ENCODE peak calls at places on chromosomes 13 and 19, in four cellular contexts. One of them, this sample, is unnamed.

GRCh38 chr19:17091758-17092333 is 16.3 kb downstream of the MYO9B start:
- DNase-seq in activated T-helper 1 cell treated with anti-CD3 and anti-CD28 coated beads, Interleukin-12 subunit alpha, Interleukin-12 subunit beta, Interleukin-2, Interleukin-4 antibody, amounts not matched to agents 30 ng/mL and 10 ng/mL and 1 ng/mL, durations not matched to agents 14 hours and 24 hours and 36 hours: no peak
- DNase-seq in dorsolateral prefrontal cortex: no peak
- DNase-seq in stimulated activated CD4-positive, alpha-beta T cell treated with anti-CD3 and anti-CD28 coated beads, Interleukin-12 subunit alpha, Interleukin-12 subunit beta, amount 100 ng/mL, for 24 hours: no peak
- DNase-seq in this sample: no peak

GRCh38 chr13:43193789-43194188 is 170.4 kb downstream of the DNAJC15 start:
- DNase-seq in activated T-helper 1 cell treated with anti-CD3 and anti-CD28 coated beads, Interleukin-12 subunit alpha, Interleukin-12 subunit beta, Interleukin-2, Interleukin-4 antibody, amounts not matched to agents 30 ng/mL and 10 ng/mL and 1 ng/mL, durations not matched to agents 14 hours and 24 hours and 36 hours: no peak
- DNase-seq in dorsolateral prefrontal cortex: no peak
- DNase-seq in stimulated activated CD4-positive, alpha-beta T cell treated with anti-CD3 and anti-CD28 coated beads, Interleukin-12 subunit alpha, Interleukin-12 subunit beta, amount 100 ng/mL, for 24 hours: no peak
- DNase-seq in this sample: no peak

GRCh38 chr13:74203576-74203975 is 69.4 kb upstream of the KLF12 start:
- DNase-seq in activated T-helper 1 cell treated with anti-CD3 and anti-CD28 coated beads, Interleukin-12 subunit alpha, Interleukin-12 subunit beta, Interleukin-2, Interleukin-4 antibody, amounts not matched to agents 30 ng/mL and 10 ng/mL and 1 ng/mL, durations not matched to agents 14 hours and 24 hours and 36 hours: no peak
- DNase-seq in dorsolateral prefrontal cortex: no peak
- DNase-seq in stimulated activated CD4-positive, alpha-beta T cell treated with anti-CD3 and anti-CD28 coated beads, Interleukin-12 subunit alpha, Interleukin-12 subunit beta, amount 100 ng/mL, for 24 hours: no peak
- DNase-seq in this sample: no peak

GRCh38 chr19:48708471-48708870 is 11.1 kb downstream of the MAMSTR start:
- DNase-seq in activated T-helper 1 cell treated with anti-CD3 and anti-CD28 coated beads, Interleukin-12 subunit alpha, Interleukin-12 subunit beta, Interleukin-2, Interleukin-4 antibody, amounts not matched to agents 30 ng/mL and 10 ng/mL and 1 ng/mL, durations not matched to agents 14 hours and 24 hours and 36 hours: no peak
- DNase-seq in dorsolateral prefrontal cortex: no peak
- DNase-seq in stimulated activated CD4-positive, alpha-beta T cell treated with anti-CD3 and anti-CD28 coated beads, Interleukin-12 subunit alpha, Interleukin-12 subunit beta, amount 100 ng/mL, for 24 hours: no peak
- DNase-seq in this sample: no peak

GRCh38 chr19:54937926-54938325 is 9.4 kb downstream of the NLRP7 start:
- DNase-seq in activated T-helper 1 cell treated with anti-CD3 and anti-CD28 coated beads, Interleukin-12 subunit alpha, Interleukin-12 subunit beta, Interleukin-2, Interleukin-4 antibody, amounts not matched to agents 30 ng/mL and 10 ng/mL and 1 ng/mL, durations not matched to agents 14 hours and 24 hours and 36 hours: peak
- DNase-seq in dorsolateral prefrontal cortex: no peak
- DNase-seq in stimulated activated CD4-positive, alpha-beta T cell treated with anti-CD3 and anti-CD28 coated beads, Interleukin-12 subunit alpha, Interleukin-12 subunit beta, amount 100 ng/mL, for 24 hours: no peak
- DNase-seq in this sample: no peak

GRCh38 chr13:31322025-31322424 is 122.2 kb downstream of the B3GLCT start:
- DNase-seq in activated T-helper 1 cell treated with anti-CD3 and anti-CD28 coated beads, Interleukin-12 subunit alpha, Interleukin-12 subunit beta, Interleukin-2, Interleukin-4 antibody, amounts not matched to agents 30 ng/mL and 10 ng/mL and 1 ng/mL, durations not matched to agents 14 hours and 24 hours and 36 hours: no peak
- DNase-seq in dorsolateral prefrontal cortex: no peak
- DNase-seq in stimulated activated CD4-positive, alpha-beta T cell treated with anti-CD3 and anti-CD28 coated beads, Interleukin-12 subunit alpha, Interleukin-12 subunit beta, amount 100 ng/mL, for 24 hours: no peak
- DNase-seq in this sample: no peak

GRCh38 chr19:44839272-44839671 is 6.8 kb upstream of the NECTIN2 start:
- DNase-seq in activated T-helper 1 cell treated with anti-CD3 and anti-CD28 coated beads, Interleukin-12 subunit alpha, Interleukin-12 subunit beta, Interleukin-2, Interleukin-4 antibody, amounts not matched to agents 30 ng/mL and 10 ng/mL and 1 ng/mL, durations not matched to agents 14 hours and 24 hours and 36 hours: no peak
- DNase-seq in dorsolateral prefrontal cortex: no peak
- DNase-seq in stimulated activated CD4-positive, alpha-beta T cell treated with anti-CD3 and anti-CD28 coated beads, Interleukin-12 subunit alpha, Interleukin-12 subunit beta, amount 100 ng/mL, for 24 hours: no peak
- DNase-seq in this sample: no peak

GRCh38 chr19:38649305-38650179 is 2.1 kb downstream of the ACTN4 start:
- DNase-seq in activated T-helper 1 cell treated with anti-CD3 and anti-CD28 coated beads, Interleukin-12 subunit alpha, Interleukin-12 subunit beta, Interleukin-2, Interleukin-4 antibody, amounts not matched to agents 30 ng/mL and 10 ng/mL and 1 ng/mL, durations not matched to agents 14 hours and 24 hours and 36 hours: no peak
- DNase-seq in dorsolateral prefrontal cortex: no peak
- DNase-seq in stimulated activated CD4-positive, alpha-beta T cell treated with anti-CD3 and anti-CD28 coated beads, Interleukin-12 subunit alpha, Interleukin-12 subunit beta, amount 100 ng/mL, for 24 hours: no peak
- DNase-seq in this sample: no peak

GRCh38 chr19:5339950-5340636 is 519 bp downstream of the PTPRS start:
- DNase-seq in activated T-helper 1 cell treated with anti-CD3 and anti-CD28 coated beads, Interleukin-12 subunit alpha, Interleukin-12 subunit beta, Interleukin-2, Interleukin-4 antibody, amounts not matched to agents 30 ng/mL and 10 ng/mL and 1 ng/mL, durations not matched to agents 14 hours and 24 hours and 36 hours: no peak
- DNase-seq in dorsolateral prefrontal cortex: no peak
- DNase-seq in stimulated activated CD4-positive, alpha-beta T cell treated with anti-CD3 and anti-CD28 coated beads, Interleukin-12 subunit alpha, Interleukin-12 subunit beta, amount 100 ng/mL, for 24 hours: no peak
- DNase-seq in this sample: no peak

GRCh38 chr19:2255982-2256685 is at the start of gene JSRP1:
- DNase-seq in activated T-helper 1 cell treated with anti-CD3 and anti-CD28 coated beads, Interleukin-12 subunit alpha, Interleukin-12 subunit beta, Interleukin-2, Interleukin-4 antibody, amounts not matched to agents 30 ng/mL and 10 ng/mL and 1 ng/mL, durations not matched to agents 14 hours and 24 hours and 36 hours: no peak
- DNase-seq in dorsolateral prefrontal cortex: no peak
- DNase-seq in stimulated activated CD4-positive, alpha-beta T cell treated with anti-CD3 and anti-CD28 coated beads, Interleukin-12 subunit alpha, Interleukin-12 subunit beta, amount 100 ng/mL, for 24 hours: no peak
- DNase-seq in this sample: no peak

GRCh38 chr13:77429320-77430142 is 102.6 kb upstream of the MYCBP2 start:
- DNase-seq in activated T-helper 1 cell treated with anti-CD3 and anti-CD28 coated beads, Interleukin-12 subunit alpha, Interleukin-12 subunit beta, Interleukin-2, Interleukin-4 antibody, amounts not matched to agents 30 ng/mL and 10 ng/mL and 1 ng/mL, durations not matched to agents 14 hours and 24 hours and 36 hours: no peak
- DNase-seq in dorsolateral prefrontal cortex: no peak
- DNase-seq in stimulated activated CD4-positive, alpha-beta T cell treated with anti-CD3 and anti-CD28 coated beads, Interleukin-12 subunit alpha, Interleukin-12 subunit beta, amount 100 ng/mL, for 24 hours: no peak
- DNase-seq in this sample: no peak

GRCh38 chr19:1947651-1948209 is 6.8 kb downstream of the CSNK1G2 start:
- DNase-seq in activated T-helper 1 cell treated with anti-CD3 and anti-CD28 coated beads, Interleukin-12 subunit alpha, Interleukin-12 subunit beta, Interleukin-2, Interleukin-4 antibody, amounts not matched to agents 30 ng/mL and 10 ng/mL and 1 ng/mL, durations not matched to agents 14 hours and 24 hours and 36 hours: no peak
- DNase-seq in dorsolateral prefrontal cortex: no peak
- DNase-seq in stimulated activated CD4-positive, alpha-beta T cell treated with anti-CD3 and anti-CD28 coated beads, Interleukin-12 subunit alpha, Interleukin-12 subunit beta, amount 100 ng/mL, for 24 hours: no peak
- DNase-seq in this sample: no peak

GRCh38 chr19:7867092-7867844 is 6.9 kb downstream of the PRR36 start:
- DNase-seq in activated T-helper 1 cell treated with anti-CD3 and anti-CD28 coated beads, Interleukin-12 subunit alpha, Interleukin-12 subunit beta, Interleukin-2, Interleukin-4 antibody, amounts not matched to agents 30 ng/mL and 10 ng/mL and 1 ng/mL, durations not matched to agents 14 hours and 24 hours and 36 hours: no peak
- DNase-seq in dorsolateral prefrontal cortex: no peak
- DNase-seq in stimulated activated CD4-positive, alpha-beta T cell treated with anti-CD3 and anti-CD28 coated beads, Interleukin-12 subunit alpha, Interleukin-12 subunit beta, amount 100 ng/mL, for 24 hours: no peak
- DNase-seq in this sample: no peak

GRCh38 chr13:109707044-109707794 is 79.2 kb downstream of the IRS2 start:
- DNase-seq in activated T-helper 1 cell treated with anti-CD3 and anti-CD28 coated beads, Interleukin-12 subunit alpha, Interleukin-12 subunit beta, Interleukin-2, Interleukin-4 antibody, amounts not matched to agents 30 ng/mL and 10 ng/mL and 1 ng/mL, durations not matched to agents 14 hours and 24 hours and 36 hours: no peak
- DNase-seq in dorsolateral prefrontal cortex: no peak
- DNase-seq in stimulated activated CD4-positive, alpha-beta T cell treated with anti-CD3 and anti-CD28 coated beads, Interleukin-12 subunit alpha, Interleukin-12 subunit beta, amount 100 ng/mL, for 24 hours: no peak
- DNase-seq in this sample: no peak

GRCh38 chr13:25037057-25037813 is 58.7 kb upstream of the PABPC3 start:
- DNase-seq in activated T-helper 1 cell treated with anti-CD3 and anti-CD28 coated beads, Interleukin-12 subunit alpha, Interleukin-12 subunit beta, Interleukin-2, Interleukin-4 antibody, amounts not matched to agents 30 ng/mL and 10 ng/mL and 1 ng/mL, durations not matched to agents 14 hours and 24 hours and 36 hours: peak
- DNase-seq in dorsolateral prefrontal cortex: peak
- DNase-seq in stimulated activated CD4-positive, alpha-beta T cell treated with anti-CD3 and anti-CD28 coated beads, Interleukin-12 subunit alpha, Interleukin-12 subunit beta, amount 100 ng/mL, for 24 hours: peak
- DNase-seq in this sample: no peak

GRCh38 chr13:87907202-87907601 is 236.0 kb downstream of the SLITRK5 start:
- DNase-seq in activated T-helper 1 cell treated with anti-CD3 and anti-CD28 coated beads, Interleukin-12 subunit alpha, Interleukin-12 subunit beta, Interleukin-2, Interleukin-4 antibody, amounts not matched to agents 30 ng/mL and 10 ng/mL and 1 ng/mL, durations not matched to agents 14 hours and 24 hours and 36 hours: no peak
- DNase-seq in dorsolateral prefrontal cortex: no peak
- DNase-seq in stimulated activated CD4-positive, alpha-beta T cell treated with anti-CD3 and anti-CD28 coated beads, Interleukin-12 subunit alpha, Interleukin-12 subunit beta, amount 100 ng/mL, for 24 hours: no peak
- DNase-seq in this sample: no peak

GRCh38 chr13:19864339-19865309 is 1.2 kb upstream of the ZMYM5 start:
- DNase-seq in activated T-helper 1 cell treated with anti-CD3 and anti-CD28 coated beads, Interleukin-12 subunit alpha, Interleukin-12 subunit beta, Interleukin-2, Interleukin-4 antibody, amounts not matched to agents 30 ng/mL and 10 ng/mL and 1 ng/mL, durations not matched to agents 14 hours and 24 hours and 36 hours: peak
- DNase-seq in dorsolateral prefrontal cortex: peak
- DNase-seq in stimulated activated CD4-positive, alpha-beta T cell treated with anti-CD3 and anti-CD28 coated beads, Interleukin-12 subunit alpha, Interleukin-12 subunit beta, amount 100 ng/mL, for 24 hours: peak
- DNase-seq in this sample: peak

GRCh38 chr13:79810671-79811070 is 329.7 kb downstream of the NDFIP2 start:
- DNase-seq in activated T-helper 1 cell treated with anti-CD3 and anti-CD28 coated beads, Interleukin-12 subunit alpha, Interleukin-12 subunit beta, Interleukin-2, Interleukin-4 antibody, amounts not matched to agents 30 ng/mL and 10 ng/mL and 1 ng/mL, durations not matched to agents 14 hours and 24 hours and 36 hours: no peak
- DNase-seq in dorsolateral prefrontal cortex: no peak
- DNase-seq in stimulated activated CD4-positive, alpha-beta T cell treated with anti-CD3 and anti-CD28 coated beads, Interleukin-12 subunit alpha, Interleukin-12 subunit beta, amount 100 ng/mL, for 24 hours: no peak
- DNase-seq in this sample: no peak

GRCh38 chr19:48780684-48781391 is 25.5 kb downstream of the FGF21 start:
- DNase-seq in activated T-helper 1 cell treated with anti-CD3 and anti-CD28 coated beads, Interleukin-12 subunit alpha, Interleukin-12 subunit beta, Interleukin-2, Interleukin-4 antibody, amounts not matched to agents 30 ng/mL and 10 ng/mL and 1 ng/mL, durations not matched to agents 14 hours and 24 hours and 36 hours: no peak
- DNase-seq in dorsolateral prefrontal cortex: no peak
- DNase-seq in stimulated activated CD4-positive, alpha-beta T cell treated with anti-CD3 and anti-CD28 coated beads, Interleukin-12 subunit alpha, Interleukin-12 subunit beta, amount 100 ng/mL, for 24 hours: no peak
- DNase-seq in this sample: no peak

GRCh38 chr19:53927745-53928144 is 18.7 kb downstream of the CACNG7 start:
- DNase-seq in activated T-helper 1 cell treated with anti-CD3 and anti-CD28 coated beads, Interleukin-12 subunit alpha, Interleukin-12 subunit beta, Interleukin-2, Interleukin-4 antibody, amounts not matched to agents 30 ng/mL and 10 ng/mL and 1 ng/mL, durations not matched to agents 14 hours and 24 hours and 36 hours: peak
- DNase-seq in dorsolateral prefrontal cortex: no peak
- DNase-seq in stimulated activated CD4-positive, alpha-beta T cell treated with anti-CD3 and anti-CD28 coated beads, Interleukin-12 subunit alpha, Interleukin-12 subunit beta, amount 100 ng/mL, for 24 hours: no peak
- DNase-seq in this sample: no peak

GRCh38 chr19:15199652-15200574 is 882 bp downstream of the NOTCH3 start:
- DNase-seq in activated T-helper 1 cell treated with anti-CD3 and anti-CD28 coated beads, Interleukin-12 subunit alpha, Interleukin-12 subunit beta, Interleukin-2, Interleukin-4 antibody, amounts not matched to agents 30 ng/mL and 10 ng/mL and 1 ng/mL, durations not matched to agents 14 hours and 24 hours and 36 hours: no peak
- DNase-seq in dorsolateral prefrontal cortex: no peak
- DNase-seq in stimulated activated CD4-positive, alpha-beta T cell treated with anti-CD3 and anti-CD28 coated beads, Interleukin-12 subunit alpha, Interleukin-12 subunit beta, amount 100 ng/mL, for 24 hours: no peak
- DNase-seq in this sample: no peak

GRCh38 chr13:106619688-106620555 is 52.0 kb upstream of the ARGLU1 start:
- DNase-seq in activated T-helper 1 cell treated with anti-CD3 and anti-CD28 coated beads, Interleukin-12 subunit alpha, Interleukin-12 subunit beta, Interleukin-2, Interleukin-4 antibody, amounts not matched to agents 30 ng/mL and 10 ng/mL and 1 ng/mL, durations not matched to agents 14 hours and 24 hours and 36 hours: no peak
- DNase-seq in dorsolateral prefrontal cortex: peak
- DNase-seq in stimulated activated CD4-positive, alpha-beta T cell treated with anti-CD3 and anti-CD28 coated beads, Interleukin-12 subunit alpha, Interleukin-12 subunit beta, amount 100 ng/mL, for 24 hours: no peak
- DNase-seq in this sample: no peak

GRCh38 chr19:10855879-10856522 is 7.8 kb downstream of the C19orf38 start:
- DNase-seq in activated T-helper 1 cell treated with anti-CD3 and anti-CD28 coated beads, Interleukin-12 subunit alpha, Interleukin-12 subunit beta, Interleukin-2, Interleukin-4 antibody, amounts not matched to agents 30 ng/mL and 10 ng/mL and 1 ng/mL, durations not matched to agents 14 hours and 24 hours and 36 hours: no peak
- DNase-seq in dorsolateral prefrontal cortex: no peak
- DNase-seq in stimulated activated CD4-positive, alpha-beta T cell treated with anti-CD3 and anti-CD28 coated beads, Interleukin-12 subunit alpha, Interleukin-12 subunit beta, amount 100 ng/mL, for 24 hours: no peak
- DNase-seq in this sample: no peak

GRCh38 chr13:75153834-75154233 is 328.1 kb downstream of the TBC1D4 start:
- DNase-seq in activated T-helper 1 cell treated with anti-CD3 and anti-CD28 coated beads, Interleukin-12 subunit alpha, Interleukin-12 subunit beta, Interleukin-2, Interleukin-4 antibody, amounts not matched to agents 30 ng/mL and 10 ng/mL and 1 ng/mL, durations not matched to agents 14 hours and 24 hours and 36 hours: no peak
- DNase-seq in dorsolateral prefrontal cortex: no peak
- DNase-seq in stimulated activated CD4-positive, alpha-beta T cell treated with anti-CD3 and anti-CD28 coated beads, Interleukin-12 subunit alpha, Interleukin-12 subunit beta, amount 100 ng/mL, for 24 hours: no peak
- DNase-seq in this sample: no peak

GRCh38 chr19:15379996-15380647 is 535 bp upstream of the AKAP8 start:
- DNase-seq in activated T-helper 1 cell treated with anti-CD3 and anti-CD28 coated beads, Interleukin-12 subunit alpha, Interleukin-12 subunit beta, Interleukin-2, Interleukin-4 antibody, amounts not matched to agents 30 ng/mL and 10 ng/mL and 1 ng/mL, durations not matched to agents 14 hours and 24 hours and 36 hours: no peak
- DNase-seq in dorsolateral prefrontal cortex: no peak
- DNase-seq in stimulated activated CD4-positive, alpha-beta T cell treated with anti-CD3 and anti-CD28 coated beads, Interleukin-12 subunit alpha, Interleukin-12 subunit beta, amount 100 ng/mL, for 24 hours: no peak
- DNase-seq in this sample: no peak

GRCh38 chr19:38841180-38841766 is 8.5 kb downstream of the HNRNPL start:
- DNase-seq in activated T-helper 1 cell treated with anti-CD3 and anti-CD28 coated beads, Interleukin-12 subunit alpha, Interleukin-12 subunit beta, Interleukin-2, Interleukin-4 antibody, amounts not matched to agents 30 ng/mL and 10 ng/mL and 1 ng/mL, durations not matched to agents 14 hours and 24 hours and 36 hours: no peak
- DNase-seq in dorsolateral prefrontal cortex: no peak
- DNase-seq in stimulated activated CD4-positive, alpha-beta T cell treated with anti-CD3 and anti-CD28 coated beads, Interleukin-12 subunit alpha, Interleukin-12 subunit beta, amount 100 ng/mL, for 24 hours: no peak
- DNase-seq in this sample: no peak

GRCh38 chr19:5035105-5035761 is 66.3 kb downstream of the KDM4B start:
- DNase-seq in activated T-helper 1 cell treated with anti-CD3 and anti-CD28 coated beads, Interleukin-12 subunit alpha, Interleukin-12 subunit beta, Interleukin-2, Interleukin-4 antibody, amounts not matched to agents 30 ng/mL and 10 ng/mL and 1 ng/mL, durations not matched to agents 14 hours and 24 hours and 36 hours: no peak
- DNase-seq in dorsolateral prefrontal cortex: peak
- DNase-seq in stimulated activated CD4-positive, alpha-beta T cell treated with anti-CD3 and anti-CD28 coated beads, Interleukin-12 subunit alpha, Interleukin-12 subunit beta, amount 100 ng/mL, for 24 hours: no peak
- DNase-seq in this sample: no peak

GRCh38 chr13:91618315-91618714 is 219.9 kb downstream of the GPC5 start:
- DNase-seq in activated T-helper 1 cell treated with anti-CD3 and anti-CD28 coated beads, Interleukin-12 subunit alpha, Interleukin-12 subunit beta, Interleukin-2, Interleukin-4 antibody, amounts not matched to agents 30 ng/mL and 10 ng/mL and 1 ng/mL, durations not matched to agents 14 hours and 24 hours and 36 hours: no peak
- DNase-seq in dorsolateral prefrontal cortex: no peak
- DNase-seq in stimulated activated CD4-positive, alpha-beta T cell treated with anti-CD3 and anti-CD28 coated beads, Interleukin-12 subunit alpha, Interleukin-12 subunit beta, amount 100 ng/mL, for 24 hours: no peak
- DNase-seq in this sample: no peak

GRCh38 chr19:15995536-15995935 is 46.7 kb downstream of the OR10H4 start:
- DNase-seq in activated T-helper 1 cell treated with anti-CD3 and anti-CD28 coated beads, Interleukin-12 subunit alpha, Interleukin-12 subunit beta, Interleukin-2, Interleukin-4 antibody, amounts not matched to agents 30 ng/mL and 10 ng/mL and 1 ng/mL, durations not matched to agents 14 hours and 24 hours and 36 hours: no peak
- DNase-seq in dorsolateral prefrontal cortex: no peak
- DNase-seq in stimulated activated CD4-positive, alpha-beta T cell treated with anti-CD3 and anti-CD28 coated beads, Interleukin-12 subunit alpha, Interleukin-12 subunit beta, amount 100 ng/mL, for 24 hours: no peak
- DNase-seq in this sample: no peak

GRCh38 chr19:29815231-29815630 is 3.4 kb downstream of the CCNE1 start:
- DNase-seq in activated T-helper 1 cell treated with anti-CD3 and anti-CD28 coated beads, Interleukin-12 subunit alpha, Interleukin-12 subunit beta, Interleukin-2, Interleukin-4 antibody, amounts not matched to agents 30 ng/mL and 10 ng/mL and 1 ng/mL, durations not matched to agents 14 hours and 24 hours and 36 hours: no peak
- DNase-seq in dorsolateral prefrontal cortex: no peak
- DNase-seq in stimulated activated CD4-positive, alpha-beta T cell treated with anti-CD3 and anti-CD28 coated beads, Interleukin-12 subunit alpha, Interleukin-12 subunit beta, amount 100 ng/mL, for 24 hours: no peak
- DNase-seq in this sample: no peak

GRCh38 chr13:23921451-23921888 is 24.2 kb upstream of the C1QTNF9B start:
- DNase-seq in activated T-helper 1 cell treated with anti-CD3 and anti-CD28 coated beads, Interleukin-12 subunit alpha, Interleukin-12 subunit beta, Interleukin-2, Interleukin-4 antibody, amounts not matched to agents 30 ng/mL and 10 ng/mL and 1 ng/mL, durations not matched to agents 14 hours and 24 hours and 36 hours: peak
- DNase-seq in dorsolateral prefrontal cortex: no peak
- DNase-seq in stimulated activated CD4-positive, alpha-beta T cell treated with anti-CD3 and anti-CD28 coated beads, Interleukin-12 subunit alpha, Interleukin-12 subunit beta, amount 100 ng/mL, for 24 hours: no peak
- DNase-seq in this sample: no peak

GRCh38 chr19:35260694-35261304 is 8.0 kb upstream of the USF2 start:
- DNase-seq in activated T-helper 1 cell treated with anti-CD3 and anti-CD28 coated beads, Interleukin-12 subunit alpha, Interleukin-12 subunit beta, Interleukin-2, Interleukin-4 antibody, amounts not matched to agents 30 ng/mL and 10 ng/mL and 1 ng/mL, durations not matched to agents 14 hours and 24 hours and 36 hours: no peak
- DNase-seq in dorsolateral prefrontal cortex: no peak
- DNase-seq in stimulated activated CD4-positive, alpha-beta T cell treated with anti-CD3 and anti-CD28 coated beads, Interleukin-12 subunit alpha, Interleukin-12 subunit beta, amount 100 ng/mL, for 24 hours: no peak
- DNase-seq in this sample: no peak

GRCh38 chr19:3738477-3739220 is 22.8 kb downstream of the APBA3 start:
- DNase-seq in activated T-helper 1 cell treated with anti-CD3 and anti-CD28 coated beads, Interleukin-12 subunit alpha, Interleukin-12 subunit beta, Interleukin-2, Interleukin-4 antibody, amounts not matched to agents 30 ng/mL and 10 ng/mL and 1 ng/mL, durations not matched to agents 14 hours and 24 hours and 36 hours: no peak
- DNase-seq in dorsolateral prefrontal cortex: no peak
- DNase-seq in stimulated activated CD4-positive, alpha-beta T cell treated with anti-CD3 and anti-CD28 coated beads, Interleukin-12 subunit alpha, Interleukin-12 subunit beta, amount 100 ng/mL, for 24 hours: no peak
- DNase-seq in this sample: no peak

GRCh38 chr13:41916173-41916954 is 44.5 kb downstream of the VWA8 start:
- DNase-seq in activated T-helper 1 cell treated with anti-CD3 and anti-CD28 coated beads, Interleukin-12 subunit alpha, Interleukin-12 subunit beta, Interleukin-2, Interleukin-4 antibody, amounts not matched to agents 30 ng/mL and 10 ng/mL and 1 ng/mL, durations not matched to agents 14 hours and 24 hours and 36 hours: no peak
- DNase-seq in dorsolateral prefrontal cortex: no peak
- DNase-seq in stimulated activated CD4-positive, alpha-beta T cell treated with anti-CD3 and anti-CD28 coated beads, Interleukin-12 subunit alpha, Interleukin-12 subunit beta, amount 100 ng/mL, for 24 hours: no peak
- DNase-seq in this sample: no peak

GRCh38 chr19:29311391-29311790 is 98.4 kb upstream of the UQCRFS1 start:
- DNase-seq in activated T-helper 1 cell treated with anti-CD3 and anti-CD28 coated beads, Interleukin-12 subunit alpha, Interleukin-12 subunit beta, Interleukin-2, Interleukin-4 antibody, amounts not matched to agents 30 ng/mL and 10 ng/mL and 1 ng/mL, durations not matched to agents 14 hours and 24 hours and 36 hours: no peak
- DNase-seq in dorsolateral prefrontal cortex: peak
- DNase-seq in stimulated activated CD4-positive, alpha-beta T cell treated with anti-CD3 and anti-CD28 coated beads, Interleukin-12 subunit alpha, Interleukin-12 subunit beta, amount 100 ng/mL, for 24 hours: no peak
- DNase-seq in this sample: no peak

GRCh38 chr13:107585466-107585865 is 629.9 kb downstream of the LIG4 start:
- DNase-seq in activated T-helper 1 cell treated with anti-CD3 and anti-CD28 coated beads, Interleukin-12 subunit alpha, Interleukin-12 subunit beta, Interleukin-2, Interleukin-4 antibody, amounts not matched to agents 30 ng/mL and 10 ng/mL and 1 ng/mL, durations not matched to agents 14 hours and 24 hours and 36 hours: no peak
- DNase-seq in dorsolateral prefrontal cortex: peak
- DNase-seq in stimulated activated CD4-positive, alpha-beta T cell treated with anti-CD3 and anti-CD28 coated beads, Interleukin-12 subunit alpha, Interleukin-12 subunit beta, amount 100 ng/mL, for 24 hours: no peak
- DNase-seq in this sample: no peak

This sample was measured in T-helper 17 cell.